ENCODE peak calls at places on chromosomes 11 and 22, in nine cellular contexts. B is NCI-H774; L is stimulated activated CD8-positive, alpha-beta memory T cell treated with anti-CD3 and anti-CD28 coated beads, Interleukin-4, amount 100 ng/mL, for 1 hour; F is epithelial cell of esophagus; P is endothelial cell; I is RWPE1; A is memory B cell; T is GM03348; D is AML-193. O is an unnamed sample.

GRCh38 chr11:27084407-27084985 is 43.9 kb downstream of the BBOX1 start:
- DNase-seq in B (no peak), L (no peak), F (no peak), P (no peak), I (no peak), A (no peak), T (peak), D (no peak), O (no peak)

GRCh38 chr11:3217751-3218482 is 696 bp downstream of the MRGPRG start:
- DNase-seq in B (no peak), L (no peak), F (no peak), P (no peak), I (no peak), A (no peak), T (no peak), D (no peak), O (no peak)

GRCh38 chr11:117793521-117793920 is 3.5 kb downstream of the DSCAML1 start:
- DNase-seq in B (no peak), L (no peak), F (no peak), P (no peak), I (no peak), A (no peak), T (no peak), D (no peak), O (no peak)

GRCh38 chr22:37177755-37178154 is 10.3 kb downstream of the C1QTNF6 start:
- DNase-seq in B (no peak), L (no peak), F (no peak), P (no peak), I (no peak), A (no peak), T (no peak), D (no peak), O (no peak)

GRCh38 chr22:38570841-38571364 is 920 bp upstream of the DMC1 start:
- DNase-seq in B (no peak), L (peak), F (peak), P (peak), I (peak), A (peak), T (peak), D (peak), O (peak)

GRCh38 chr11:106961518-106961917 is 56.8 kb downstream of the GUCY1A2 start:
- DNase-seq in B (no peak), L (no peak), F (peak), P (no peak), I (peak), A (no peak), T (peak), D (no peak), O (no peak)

GRCh38 chr11:94171693-94172440 is 43.2 kb downstream of the PANX1 start:
- DNase-seq in B (peak), L (peak), F (peak), P (peak), I (peak), A (no peak), T (peak), D (peak), O (peak)

GRCh38 chr11:45857834-45858492 is 10.7 kb downstream of the CRY2 start:
- DNase-seq in B (no peak), L (no peak), F (peak), P (no peak), I (no peak), A (no peak), T (peak), D (no peak), O (no peak)

GRCh38 chr11:107712342-107712741 is 486 bp upstream of the SLN start:
- DNase-seq in B (no peak), L (no peak), F (no peak), P (no peak), I (no peak), A (no peak), T (no peak), D (no peak), O (no peak)

GRCh38 chr11:88301478-88302140 is 35.9 kb downstream of the CTSC start:
- DNase-seq in B (no peak), L (no peak), F (no peak), P (no peak), I (no peak), A (no peak), T (no peak), D (no peak), O (no peak)

GRCh38 chr11:62601114-62601363 is 626 bp downstream of the MTA2 start:
- DNase-seq in B (peak), L (no peak), F (peak), P (no peak), I (no peak), A (no peak), T (peak), D (no peak), O (no peak)

GRCh38 chr11:18013790-18014507 is 1.1 kb upstream of the SERGEF start:
- DNase-seq in B (no peak), L (no peak), F (peak), P (no peak), I (no peak), A (no peak), T (peak), D (peak), O (no peak)

GRCh38 chr11:3773180-3773579 is 24.2 kb downstream of the NUP98 start:
- DNase-seq in B (no peak), L (no peak), F (no peak), P (no peak), I (no peak), A (no peak), T (no peak), D (no peak), O (no peak)

GRCh38 chr11:94635072-94635471 is 67.9 kb downstream of the PIWIL4 start:
- DNase-seq in B (no peak), L (no peak), F (no peak), P (no peak), I (no peak), A (no peak), T (no peak), D (no peak), O (no peak)

GRCh38 chr11:110571286-110571685 is 141.0 kb downstream of the ARHGAP20 start:
- DNase-seq in B (no peak), L (no peak), F (no peak), P (no peak), I (no peak), A (no peak), T (no peak), D (no peak), O (no peak)

GRCh38 chr22:20729194-20729593 is 44.7 kb upstream of the SERPIND1 start:
- DNase-seq in B (no peak), L (no peak), F (no peak), P (no peak), I (no peak), A (no peak), T (no peak), D (no peak), O (no peak)

GRCh38 chr11:43868852-43869567 is 11.6 kb upstream of the ALKBH3 start:
- DNase-seq in B (peak), L (peak), F (peak), P (no peak), I (peak), A (no peak), T (peak), D (peak), O (no peak)

GRCh38 chr11:27882066-27882697 is 181.9 kb upstream of the BDNF start:
- DNase-seq in B (no peak), L (no peak), F (no peak), P (no peak), I (no peak), A (no peak), T (peak), D (no peak), O (no peak)

GRCh38 chr11:94128171-94128745 is 383 bp upstream of the PANX1 start:
- DNase-seq in B (no peak), L (no peak), F (peak), P (peak), I (no peak), A (no peak), T (peak), D (no peak), O (no peak)

GRCh38 chr11:2780850-2781412 is 81.1 kb upstream of the KCNQ1OT1 start:
- DNase-seq in B (no peak), L (no peak), F (no peak), P (no peak), I (no peak), A (no peak), T (no peak), D (no peak), O (no peak)

GRCh38 chr11:76225122-76225584 is 18.9 kb upstream of the WNT11 start:
- DNase-seq in B (no peak), L (no peak), F (no peak), P (no peak), I (no peak), A (no peak), T (no peak), D (no peak), O (no peak)

GRCh38 chr11:110028904-110029303 is 64.3 kb upstream of the ZC3H12C start:
- DNase-seq in B (no peak), L (no peak), F (no peak), P (no peak), I (no peak), A (no peak), T (no peak), D (no peak), O (no peak)

GRCh38 chr11:72113170-72113808 is 794 bp upstream of the ANAPC15 start:
- DNase-seq in B (no peak), L (no peak), F (peak), P (no peak), I (peak), A (no peak), T (peak), D (no peak), O (no peak)

GRCh38 chr11:36130401-36130800 is 158.8 kb downstream of the COMMD9 start:
- DNase-seq in B (no peak), L (no peak), F (peak), P (no peak), I (peak), A (no peak), T (peak), D (no peak), O (no peak)

GRCh38 chr22:39317756-39318506 is 1.5 kb downstream of the RPL3 start:
- DNase-seq in B (no peak), L (no peak), F (peak), P (no peak), I (no peak), A (no peak), T (no peak), D (no peak), O (no peak)

GRCh38 chr22:50341977-50342650 is 1.0 kb upstream of the PPP6R2 start:
- DNase-seq in B (peak), L (peak), F (peak), P (peak), I (peak), A (peak), T (peak), D (peak), O (peak)

GRCh38 chr11:123616505-123617198 is 37.8 kb downstream of the SCN3B start:
- DNase-seq in B (no peak), L (no peak), F (peak), P (no peak), I (peak), A (no peak), T (peak), D (no peak), O (no peak)

GRCh38 chr11:61549662-61550568 is 31.0 kb downstream of the SYT7 start:
- DNase-seq in B (no peak), L (no peak), F (no peak), P (no peak), I (no peak), A (no peak), T (no peak), D (no peak), O (no peak)

GRCh38 chr11:133904818-133905515 is 51.8 kb downstream of the IGSF9B start:
- DNase-seq in B (no peak), L (no peak), F (no peak), P (no peak), I (no peak), A (no peak), T (no peak), D (no peak), O (no peak)

GRCh38 chr22:50684986-50685385 is 12.4 kb downstream of the SHANK3 start:
- DNase-seq in B (no peak), L (no peak), F (no peak), P (no peak), I (no peak), A (no peak), T (peak), D (no peak), O (no peak)

GRCh38 chr22:23984430-23984829 is 4.5 kb downstream of the GSTT2 start:
- DNase-seq in B (no peak), L (no peak), F (peak), P (no peak), I (peak), A (peak), T (peak), D (no peak), O (no peak)

GRCh38 chr11:1389103-1389931 is 417 bp upstream of the BRSK2 start:
- DNase-seq in B (peak), L (peak), F (peak), P (peak), I (peak), A (peak), T (peak), D (peak), O (peak)

GRCh38 chr11:80383655-80384054 is 942.8 kb upstream of the TENM4 start:
- DNase-seq in B (no peak), L (no peak), F (peak), P (no peak), I (no peak), A (no peak), T (no peak), D (no peak), O (peak)

GRCh38 chr22:22009661-22010060 is 27.1 kb upstream of the TOP3B start:
- DNase-seq in B (no peak), L (no peak), F (peak), P (no peak), I (peak), A (no peak), T (no peak), D (no peak), O (no peak)

GRCh38 chr11:104198576-104198975 is 34.6 kb upstream of the PDGFD start:
- DNase-seq in B (no peak), L (no peak), F (peak), P (no peak), I (no peak), A (no peak), T (no peak), D (peak), O (no peak)

GRCh38 chr11:67745181-67745726 is 70.8 kb upstream of the ALDH3B2 start:
- DNase-seq in B (no peak), L (no peak), F (no peak), P (no peak), I (no peak), A (no peak), T (no peak), D (no peak), O (no peak)

O was measured in ecto neural progenitor cell.